ENCODE peak calls at places on chromosomes 13 and 19, in four cellular contexts. I is retinal pigment epithelial cell, K is IMR-90, J is OCI-LY7. A is an unnamed sample.

GRCh38 chr13:41398494-41399190 is 58.7 kb upstream of the RGCC start:
- DNase-seq in J (no peak), K (no peak), I (peak; percentile 12), A (no peak)

GRCh38 chr13:61727714-61728275 is 312.1 kb upstream of the PCDH20 start:
- DNase-seq in J (no peak), K (no peak), I (peak; percentile 75), A (no peak)

GRCh38 chr13:33207616-33207964 is 78.0 kb downstream of the STARD13 start:
- DNase-seq in J (no peak), I (no peak), K (peak; percentile 98), A (peak; percentile 41)

GRCh38 chr13:94272038-94272437 is 207.4 kb downstream of the DCT start:
- DNase-seq in I (no peak), K (peak; percentile 79), J (no peak), A (no peak)

GRCh38 chr13:41039746-41040145 is 20.6 kb upstream of the ELF1 start:
- DNase-seq in K (no peak), I (no peak), J (no peak), A (no peak)

GRCh38 chr13:48641404-48641803 is 12.3 kb upstream of the CYSLTR2 start:
- DNase-seq in K (no peak), I (no peak), J (no peak), A (no peak)

GRCh38 chr13:101706651-101707050 is 254.2 kb downstream of the ITGBL1 start:
- DNase-seq in J (no peak), I (no peak), K (peak; percentile 94), A (no peak)

GRCh38 chr13:112903606-112904195 is 65.3 kb upstream of the MCF2L start:
- DNase-seq in K (no peak), I (no peak), J (no peak), A (peak; percentile 45)

GRCh38 chr13:94435604-94436226 is 43.8 kb downstream of the DCT start:
- DNase-seq in J (peak; percentile 53), I (peak; percentile 40), K (peak; percentile 58), A (no peak)

GRCh38 chr13:34654682-34655081 is 287.4 kb upstream of the NBEA start:
- DNase-seq in I (peak; percentile 34), K (no peak), J (no peak), A (no peak)

GRCh38 chr19:13117772-13118423 is at the start of gene NACC1:
- DNase-seq in K (peak; percentile 82), J (peak; percentile 95), I (peak; percentile 42), A (peak; percentile 92)

GRCh38 chr19:2532252-2533071 is 56.5 kb downstream of the GADD45B start:
- DNase-seq in I (peak; percentile 99), J (no peak), K (peak; percentile 76), A (no peak)

GRCh38 chr19:7783991-7784421 is 21.0 kb downstream of the CLEC4M start:
- DNase-seq in K (peak; percentile 72), I (no peak), J (no peak), A (no peak)

GRCh38 chr19:5926641-5927438 is 12.8 kb downstream of the CAPS start:
- DNase-seq in K (no peak), J (no peak), I (no peak), A (no peak)

GRCh38 chr19:19342086-19343015 is 21.7 kb downstream of the MAU2 start:
- DNase-seq in J (peak; percentile 57), I (peak; percentile 14), K (peak; percentile 46), A (peak; percentile 81)

GRCh38 chr13:20165417-20166257 is 4.8 kb upstream of the GJA3 start:
- DNase-seq in I (no peak), K (peak; percentile 74), J (no peak), A (no peak)

GRCh38 chr19:4393947-4394590 is 6.3 kb downstream of the SH3GL1 start:
- DNase-seq in J (no peak), K (no peak), I (peak; percentile 84), A (no peak)

GRCh38 chr13:63377986-63378385 is 1962.3 kb upstream of the PCDH20 start:
- DNase-seq in I (no peak), K (no peak), J (no peak), A (no peak)

GRCh38 chr13:65964672-65965071 is 1265.5 kb downstream of the PCDH9 start:
- DNase-seq in I (no peak), J (no peak), K (no peak), A (no peak)

GRCh38 chr13:97021241-97021640 is 27.0 kb upstream of the OXGR1 start:
- DNase-seq in K (no peak), J (no peak), I (no peak), A (no peak)

GRCh38 chr19:18723871-18724377 is 40.4 kb downstream of the CRTC1 start:
- DNase-seq in K (no peak), J (no peak), I (no peak), A (no peak)

GRCh38 chr19:342801-343421 is 1.7 kb downstream of the MIER2 start:
- DNase-seq in I (no peak), J (no peak), K (peak; percentile 93), A (peak; percentile 53)

GRCh38 chr19:32570081-32570785 is 10.8 kb upstream of the PDCD5 start:
- DNase-seq in K (peak; percentile 57), J (peak; percentile 42), I (no peak), A (peak; percentile 51)

GRCh38 chr13:39226359-39226758 is 188.1 kb downstream of the NHLRC3 start:
- DNase-seq in J (no peak), K (no peak), I (no peak), A (no peak)

GRCh38 chr13:72463561-72463960 is 263.9 kb downstream of the MZT1 start:
- DNase-seq in K (no peak), I (peak; percentile 81), J (no peak), A (no peak)

GRCh38 chr13:111895896-111896821 is 170.8 kb upstream of the SOX1 start:
- DNase-seq in K (no peak), I (no peak), J (no peak), A (no peak)

GRCh38 chr19:31969110-31969509 is 376.3 kb upstream of the ZNF507 start:
- DNase-seq in K (no peak), I (no peak), J (no peak), A (no peak)

GRCh38 chr13:107585466-107585865 is 629.9 kb downstream of the LIG4 start:
- DNase-seq in I (no peak), J (no peak), K (peak; percentile 46), A (no peak)

GRCh38 chr19:34576292-34576691 is 94.7 kb downstream of the WTIP start:
- DNase-seq in I (no peak), K (no peak), J (no peak), A (no peak)

GRCh38 chr19:13693933-13694332 is 70.4 kb upstream of the MRI1 start:
- DNase-seq in K (no peak), I (no peak), J (no peak), A (no peak)

GRCh38 chr13:39942901-39943273 is 287.4 kb downstream of the COG6 start:
- DNase-seq in I (peak; percentile 35), J (peak; percentile 86), K (peak; percentile 57), A (peak; percentile 77)

GRCh38 chr19:5672708-5673459 is 7.4 kb downstream of the MICOS13 start:
- DNase-seq in I (no peak), K (no peak), J (no peak), A (no peak)

GRCh38 chr19:46615966-46616365 is 8.9 kb downstream of the PTGIR start:
- DNase-seq in I (no peak), K (no peak), J (no peak), A (no peak)
- TF ChIP-seq CTCF in I (no peak), K (no peak), J (no peak), A (no peak)

GRCh38 chr19:15291089-15291488 is 41.2 kb downstream of the BRD4 start:
- DNase-seq in J (no peak), I (no peak), K (peak; percentile 83), A (no peak)

GRCh38 chr19:15293751-15294505 is 38.4 kb downstream of the BRD4 start:
- DNase-seq in K (peak; percentile 66), J (no peak), I (no peak), A (no peak)

GRCh38 chr19:15292847-15293582 is 39.3 kb downstream of the BRD4 start:
- DNase-seq in K (no peak), I (no peak), J (peak; percentile 76), A (no peak)

GRCh38 chr19:15291666-15292065 is 40.7 kb downstream of the BRD4 start:
- DNase-seq in J (no peak), K (peak; percentile 81), I (no peak), A (no peak)

GRCh38 chr19:15292140-15292539 is 40.2 kb downstream of the BRD4 start:
- DNase-seq in J (no peak), I (no peak), K (no peak), A (no peak)
- H3K4me3 ChIP-seq in J (peak overlapping the region; percentile 17), I (no peak overlapping the region), K (no peak overlapping the region), A (no peak overlapping the region)

GRCh38 chr19:42023121-42023942 is 29.3 kb upstream of the ATP1A3 start:
- DNase-seq in I (no peak), K (peak; percentile 8), J (peak; percentile 48), A (no peak)
- TF ChIP-seq CTCF in I (peak; percentile 50), K (peak; percentile 29), J (peak; percentile 81), A (no peak)

DNA sequence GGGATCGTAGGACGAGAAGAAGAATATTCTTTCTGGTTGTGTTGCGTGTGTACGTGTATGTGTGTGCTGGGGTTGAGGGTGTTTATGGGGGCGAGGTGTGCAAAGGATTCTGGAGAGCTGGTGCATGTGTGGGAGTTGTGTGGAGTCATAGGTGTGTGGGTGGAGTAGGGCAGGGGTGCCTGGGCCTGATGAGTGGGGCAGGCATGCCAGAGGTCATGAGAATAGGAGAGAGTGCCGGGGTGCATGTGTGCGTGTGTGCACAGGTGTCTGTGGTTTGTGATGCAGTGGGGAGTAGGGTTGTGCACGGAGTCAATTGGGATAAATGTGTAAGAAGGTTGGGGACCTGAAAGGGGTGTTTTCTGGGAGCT is 649 bp downstream of the TMEM91 start:
- DNase-seq in I (no peak), J (no peak), K (no peak), A (no peak)
- H3K4me3 ChIP-seq in I (peak overlapping the region; percentile 63), J (no peak overlapping the region), K (peak overlapping the region; percentile 75), A (peak overlapping the region; percentile 32)

A was measured in body of pancreas.